ENCODE peak calls at places on chromosomes 7 and 10, in ten cellular contexts. Q, F, G, I, C, T, J, K, H and S are unnamed samples.

GRCh38 chr10:104640339-104641149 is 546 bp upstream of the SORCS3 start:
- DNase-seq in Q (no peak), F (no peak), G (no peak), I (no peak), C (no peak), T (no peak), J (no peak), K (no peak), H (no peak), S (peak)

GRCh38 chr7:69399038-69399800 is 199.1 kb upstream of the AUTS2 start:
- DNase-seq in Q (peak), F (peak), G (peak), I (no peak), C (no peak), T (no peak), J (peak), K (no peak), H (no peak), S (no peak)

GRCh38 chr10:23344251-23344841 is at the start of gene C10orf67:
- DNase-seq in Q (peak), F (peak), G (peak), I (peak), C (no peak), T (no peak), J (peak), K (peak), H (no peak), S (peak)

GRCh38 chr7:152202056-152202455 is 176.6 kb downstream of the GALNT11 start:
- DNase-seq in Q (no peak), F (no peak), G (no peak), I (peak), C (no peak), T (no peak), J (no peak), K (peak), H (no peak), S (no peak)

GRCh38 chr10:89549510-89549909 is 14.1 kb upstream of the SLC16A12 start:
- DNase-seq in Q (no peak), F (no peak), G (no peak), I (no peak), C (no peak), T (no peak), J (no peak), K (no peak), H (no peak), S (no peak)

GRCh38 chr7:132494474-132494873 is 81.8 kb downstream of the PLXNA4 start:
- DNase-seq in Q (no peak), F (no peak), G (no peak), I (no peak), C (no peak), T (no peak), J (no peak), K (no peak), H (no peak), S (no peak)

GRCh38 chr7:67955061-67955460 is 958.4 kb downstream of the TYW1 start:
- DNase-seq in Q (no peak), F (no peak), G (peak), I (no peak), C (no peak), T (no peak), J (peak), K (no peak), H (no peak), S (no peak)

GRCh38 chr10:3889961-3890522 is 105.0 kb upstream of the KLF6 start:
- DNase-seq in Q (no peak), F (no peak), G (peak), I (peak), C (no peak), T (no peak), J (peak), K (peak), H (no peak), S (no peak)

GRCh38 chr10:86111902-86112301 is 254.7 kb downstream of the GRID1 start:
- DNase-seq in Q (no peak), F (no peak), G (no peak), I (no peak), C (no peak), T (no peak), J (no peak), K (no peak), H (no peak), S (no peak)

GRCh38 chr10:110437761-110438341 is 59.9 kb upstream of the DUSP5 start:
- DNase-seq in Q (no peak), F (no peak), G (no peak), I (no peak), C (no peak), T (no peak), J (no peak), K (no peak), H (no peak), S (no peak)

GRCh38 chr7:129530881-129531391 is 28.6 kb downstream of the SMKR1 start:
- DNase-seq in Q (no peak), F (no peak), G (no peak), I (peak), C (no peak), T (no peak), J (peak), K (peak), H (peak), S (no peak)